ENCODE peak calls at places on chromosomes 6 and 20, in six cellular contexts. V is OCI-LY7, U is B cell, W is progenitor cell of endocrine pancreas, Z is brain microvascular endothelial cell, X is HFF-Myc. B is an unnamed sample.

GRCh38 chr6:136067731-136068341 is 182.3 kb downstream of the MTFR2 start:
- DNase-seq in V (no peak), W (no peak), U (no peak), Z (no peak), X (no peak), B (no peak)

GRCh38 chr6:149446791-149447376 is 37.9 kb downstream of the ZC3H12D start:
- DNase-seq in X (no peak), U (no peak), V (no peak), Z (no peak), W (no peak), B (no peak)

GRCh38 chr6:101605426-101605825 is 211.9 kb downstream of the GRIK2 start:
- DNase-seq in W (no peak), U (no peak), V (no peak), Z (no peak), X (no peak), B (no peak)

GRCh38 chr20:48594533-48594932 is 233.3 kb downstream of the PREX1 start:
- DNase-seq in U (no peak), W (no peak), Z (no peak), X (no peak), V (no peak), B (no peak)

GRCh38 chr20:10448270-10449156 is 13.4 kb downstream of the SLX4IP start:
- DNase-seq in U (no peak), V (no peak), W (no peak), Z (no peak), X (no peak), B (no peak)

GRCh38 chr6:57013501-57013900 is 33.0 kb upstream of the KIAA1586 start:
- DNase-seq in U (no peak), V (no peak), W (no peak), X (peak), Z (peak), B (no peak)

GRCh38 chr20:44745560-44746366 is at the start of gene KCNK15:
- DNase-seq in W (peak), X (no peak), U (peak), Z (no peak), V (no peak), B (peak)

GRCh38 chr6:31083742-31084354 is 28.5 kb downstream of the C6orf15 start:
- DNase-seq in U (no peak), X (peak), Z (peak), W (peak), V (peak), B (peak)

GRCh38 chr20:29740951-29741593 is 1516.4 kb upstream of the DEFB115 start:
- DNase-seq in W (no peak), V (no peak), Z (no peak), X (no peak), U (peak), B (peak)

GRCh38 chr6:99614430-99615161 is 8.0 kb downstream of the PRDM13 start:
- DNase-seq in W (no peak), Z (no peak), U (peak), X (no peak), V (no peak), B (no peak)

GRCh38 chr6:128648022-128648598 is 127.7 kb upstream of the PTPRK start:
- DNase-seq in W (no peak), U (no peak), X (no peak), V (no peak), Z (no peak), B (no peak)

GRCh38 chr6:156427345-156427744 is 349.8 kb upstream of the ARID1B start:
- DNase-seq in Z (peak), X (peak), U (no peak), V (no peak), W (no peak), B (no peak)

GRCh38 chr6:169864148-169865030 is 113.0 kb downstream of the ERMARD start:
- DNase-seq in V (peak), W (no peak), U (no peak), X (no peak), Z (no peak), B (no peak)

GRCh38 chr6:8269856-8270454 is 165.4 kb downstream of the SLC35B3 start:
- DNase-seq in U (no peak), V (no peak), X (no peak), Z (no peak), W (no peak), B (no peak)

GRCh38 chr6:20705741-20706140 is 171.5 kb downstream of the CDKAL1 start:
- DNase-seq in V (no peak), U (no peak), X (no peak), Z (no peak), W (no peak), B (no peak)

GRCh38 chr6:135996668-135997067 is 145.2 kb downstream of the PDE7B start:
- DNase-seq in X (no peak), U (no peak), W (no peak), Z (no peak), V (no peak), B (no peak)

GRCh38 chr6:43457643-43458042 is 2.3 kb upstream of the DLK2 start:
- DNase-seq in U (no peak), W (no peak), X (no peak), V (no peak), Z (no peak), B (no peak)

GRCh38 chr6:13617066-13617465 is 1.9 kb downstream of the NOL7 start:
- DNase-seq in X (no peak), Z (no peak), W (no peak), V (peak), U (no peak), B (no peak)

GRCh38 chr6:167956983-167957492 is 40.4 kb upstream of the KIF25 start:
- DNase-seq in U (no peak), Z (peak), X (no peak), V (no peak), W (no peak), B (no peak)

DNA sequence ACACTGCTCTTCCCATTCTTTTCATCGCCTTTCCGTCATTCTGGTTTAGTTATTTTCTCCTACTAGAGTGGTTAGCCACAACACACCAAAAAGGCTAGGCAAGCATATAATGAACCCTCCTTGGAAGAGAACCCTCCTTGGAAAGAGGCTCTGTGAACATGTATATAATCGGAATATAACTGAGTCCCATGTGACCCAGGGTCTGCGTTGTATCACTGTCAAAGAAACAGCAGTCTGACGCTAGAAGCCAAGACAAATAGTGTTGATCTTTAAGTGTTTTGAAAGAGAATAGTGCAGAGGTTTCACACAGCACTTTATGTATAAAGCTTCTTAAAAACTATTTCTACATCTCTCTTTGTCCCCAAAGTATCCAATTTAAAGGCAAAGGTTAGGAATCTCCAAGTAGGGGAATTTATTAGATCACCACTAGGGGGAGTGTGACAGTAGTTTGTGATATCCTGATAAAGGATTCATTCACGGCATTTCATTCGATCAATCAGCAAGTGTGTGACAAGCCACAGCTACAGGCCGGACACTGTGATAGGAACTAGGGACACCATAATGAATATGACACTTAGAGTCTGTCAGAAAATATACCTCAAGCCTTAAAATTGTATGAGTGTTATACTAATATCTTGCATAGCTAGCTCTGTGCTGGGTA is 395.3 kb downstream of the CD109 start:
- DNase-seq in Z (no peak), X (no peak), U (no peak), W (no peak), V (peak), B (peak)
- TF ChIP-seq CTCF in Z (peak), X (peak), U (peak), W (peak), V (peak), B (peak)

DNA sequence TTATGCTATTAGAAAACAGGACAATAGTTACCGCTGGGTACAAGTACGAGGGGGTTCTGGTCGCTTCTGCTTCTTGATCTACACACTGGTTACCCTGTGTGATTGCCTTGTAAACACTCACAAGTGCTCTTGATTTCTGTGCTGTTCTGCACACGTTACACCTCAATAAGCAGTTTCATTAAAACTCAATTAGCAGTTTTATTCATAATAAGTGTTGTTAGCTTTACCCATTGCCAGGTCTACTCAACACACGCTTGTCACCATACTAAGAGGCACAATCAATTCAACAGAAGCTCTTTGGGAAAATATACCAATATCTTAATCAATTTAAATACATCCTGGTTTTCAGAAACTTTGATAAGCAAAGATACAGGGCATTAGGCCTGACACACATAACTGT is 20.4 kb downstream of the BMP7 start:
- DNase-seq in U (no peak), X (no peak), W (no peak), V (no peak), Z (no peak), B (no peak)
- TF ChIP-seq CTCF in U (no peak), X (no peak), W (no peak), V (no peak), Z (no peak), B (no peak)

GRCh38 chr20:23149623-23150279 is 63.6 kb upstream of the CD93 start:
- DNase-seq in U (no peak), W (no peak), X (no peak), V (no peak), Z (no peak), B (no peak)
- TF ChIP-seq CTCF in U (no peak), W (no peak), X (no peak), V (no peak), Z (no peak), B (no peak)

DNA sequence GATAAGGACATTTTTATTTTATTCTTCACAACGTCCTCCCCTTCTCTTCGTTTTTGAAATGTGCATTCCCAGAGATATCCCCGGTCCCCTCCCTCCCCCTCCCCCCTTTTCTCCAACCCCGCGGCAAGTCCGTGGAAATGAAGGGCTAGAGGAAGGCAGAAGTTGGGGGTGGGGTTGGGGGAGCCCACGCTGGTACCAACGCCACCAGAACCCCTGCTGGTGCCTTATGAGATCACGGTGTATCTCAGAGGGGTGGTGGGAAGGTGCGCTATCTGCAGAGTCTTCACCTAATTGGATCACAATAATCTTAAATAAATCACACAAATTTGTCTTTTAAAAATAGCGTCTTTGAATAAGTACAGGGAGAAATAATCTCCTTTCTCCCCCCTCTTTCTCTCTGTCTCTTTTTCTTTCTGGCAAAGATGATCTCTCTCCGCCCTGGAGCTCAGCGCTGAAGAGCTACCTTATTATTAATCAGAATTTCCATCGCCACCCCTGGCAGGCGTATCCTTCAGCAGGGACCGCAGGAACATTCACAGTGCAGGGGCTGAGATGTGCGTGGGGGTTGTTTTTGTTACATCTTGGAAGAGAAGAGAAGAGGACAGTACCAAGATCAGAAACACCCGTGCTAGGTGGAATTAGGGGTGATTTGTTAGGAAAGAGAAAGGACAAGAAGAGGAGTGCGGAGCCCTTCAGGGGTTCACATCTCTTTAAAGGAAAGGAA is 924 bp downstream of the CLVS2 start:
- DNase-seq in X (no peak), U (no peak), W (no peak), Z (no peak), V (no peak), B (no peak)
- TF ChIP-seq CTCF in X (no peak), U (no peak), W (no peak), Z (peak), V (no peak), B (no peak)